ENCODE peak calls at places on chromosome 9, in nine cellular contexts. V is psoas muscle; D is endothelial cell; Z is activated T-cell treated with anti-CD3 and anti-CD28 coated beads, Interleukin-2, amount 50 U/mL, for 1 hour; G is lung microvascular endothelial cell; M is NCI-H1417; L is neuronal stem cell; K is HEK293T; T is ascending aorta. F is an unnamed sample.

GRCh38 chr9:97575673-97576048 is 57.5 kb downstream of the TSTD2 start:
- DNase-seq in V (no peak), D (no peak), Z (no peak), G (no peak), M (no peak), L (no peak), K (no peak), T (no peak), F (no peak)

GRCh38 chr9:33506626-33507370 is 17.3 kb upstream of the ANKRD18B start:
- DNase-seq in V (no peak), D (no peak), Z (no peak), G (peak), M (no peak), L (no peak), K (no peak), T (no peak), F (no peak)

GRCh38 chr9:83620841-83621636 is 1.9 kb upstream of the IDNK start:
- DNase-seq in V (no peak), D (peak), Z (peak), G (peak), M (peak), L (peak), K (peak), T (no peak), F (peak)

GRCh38 chr9:87891754-87892153 is 9.1 kb downstream of the SPATA31E1 start:
- DNase-seq in V (no peak), D (no peak), Z (no peak), G (no peak), M (no peak), L (no peak), K (no peak), T (no peak), F (no peak)

GRCh38 chr9:114156658-114157421 is 1.5 kb downstream of the COL27A1 start:
- DNase-seq in V (peak), D (peak), Z (peak), G (peak), M (peak), L (no peak), K (peak), T (peak), F (peak)

GRCh38 chr9:82490019-82490499 is 501.5 kb downstream of the SPATA31D1 start:
- DNase-seq in V (no peak), D (no peak), Z (no peak), G (peak), M (peak), L (no peak), K (no peak), T (no peak), F (no peak)

GRCh38 chr9:36995927-36996471 is 38.1 kb downstream of the PAX5 start:
- DNase-seq in V (no peak), D (peak), Z (peak), G (peak), M (peak), L (peak), K (peak), T (no peak), F (peak)

GRCh38 chr9:18260527-18260926 is 213.4 kb upstream of the ADAMTSL1 start:
- DNase-seq in V (no peak), D (no peak), Z (no peak), G (no peak), M (peak), L (no peak), K (no peak), T (no peak), F (no peak)

GRCh38 chr9:111178361-111179043 is 140.2 kb upstream of the LPAR1 start:
- DNase-seq in V (no peak), D (no peak), Z (no peak), G (no peak), M (no peak), L (no peak), K (no peak), T (no peak), F (no peak)

GRCh38 chr9:128683340-128684064 is 5.5 kb upstream of the SET start:
- DNase-seq in V (no peak), D (no peak), Z (peak), G (no peak), M (peak), L (peak), K (peak), T (peak), F (peak)

GRCh38 chr9:99162759-99163364 is 57.9 kb downstream of the TGFBR1 start:
- DNase-seq in V (no peak), D (no peak), Z (no peak), G (peak), M (peak), L (no peak), K (peak), T (no peak), F (no peak)

GRCh38 chr9:68964765-68965164 is 49.1 kb downstream of the PRKACG start:
- DNase-seq in V (no peak), D (no peak), Z (no peak), G (no peak), M (no peak), L (no peak), K (no peak), T (no peak), F (no peak)

GRCh38 chr9:125701351-125701750 is 5.7 kb downstream of the MAPKAP1 start:
- DNase-seq in V (no peak), D (no peak), Z (no peak), G (peak), M (no peak), L (no peak), K (no peak), T (no peak), F (no peak)

GRCh38 chr9:83800236-83801033 is 17.1 kb downstream of the GKAP1 start:
- DNase-seq in V (no peak), D (no peak), Z (no peak), G (no peak), M (no peak), L (no peak), K (no peak), T (no peak), F (no peak)

GRCh38 chr9:127700594-127701255 is 6.1 kb upstream of the CFAP157 start:
- DNase-seq in V (no peak), D (no peak), Z (no peak), G (no peak), M (peak), L (no peak), K (no peak), T (no peak), F (no peak)

GRCh38 chr9:84668204-84669007 is 1.1 kb upstream of the NTRK2 start:
- DNase-seq in V (peak), D (peak), Z (no peak), G (peak), M (peak), L (peak), K (peak), T (peak), F (peak)

GRCh38 chr9:133054194-133054890 is 7.4 kb upstream of the CEL start:
- DNase-seq in V (no peak), D (no peak), Z (no peak), G (no peak), M (no peak), L (no peak), K (no peak), T (no peak), F (no peak)

GRCh38 chr9:111874500-111874899 is 22.1 kb upstream of the UGCG start:
- DNase-seq in V (no peak), D (no peak), Z (no peak), G (no peak), M (no peak), L (no peak), K (no peak), T (no peak), F (no peak)

GRCh38 chr9:82091100-82091499 is 102.5 kb downstream of the SPATA31D1 start:
- DNase-seq in V (no peak), D (no peak), Z (no peak), G (no peak), M (no peak), L (no peak), K (no peak), T (no peak), F (no peak)

GRCh38 chr9:113343732-113344231 is 3.7 kb upstream of the WDR31 start:
- DNase-seq in V (peak), D (no peak), Z (no peak), G (peak), M (peak), L (no peak), K (no peak), T (peak), F (no peak)

GRCh38 chr9:120902824-120903608 is 23.6 kb downstream of the TRAF1 start:
- DNase-seq in V (no peak), D (no peak), Z (no peak), G (no peak), M (no peak), L (no peak), K (no peak), T (no peak), F (no peak)

GRCh38 chr9:80127920-80128319 is 556.2 kb downstream of the TLE4 start:
- DNase-seq in V (no peak), D (no peak), Z (no peak), G (no peak), M (no peak), L (no peak), K (no peak), T (no peak), F (no peak)

GRCh38 chr9:21027295-21027694 is 4.1 kb downstream of the HACD4 start:
- DNase-seq in V (no peak), D (no peak), Z (no peak), G (no peak), M (no peak), L (no peak), K (no peak), T (no peak), F (no peak)

GRCh38 chr9:136576269-136576626 is 30.4 kb upstream of the NOTCH1 start:
- DNase-seq in V (no peak), D (no peak), Z (no peak), G (no peak), M (no peak), L (no peak), K (no peak), T (peak), F (no peak)

GRCh38 chr9:92762781-92763708 is 1.6 kb downstream of the BICD2 start:
- DNase-seq in V (no peak), D (no peak), Z (no peak), G (no peak), M (no peak), L (no peak), K (no peak), T (peak), F (no peak)

GRCh38 chr9:124074746-124075145 is 63.2 kb downstream of the LHX2 start:
- DNase-seq in V (no peak), D (no peak), Z (no peak), G (no peak), M (no peak), L (no peak), K (no peak), T (no peak), F (no peak)

GRCh38 chr9:89986190-89986589 is 381.4 kb downstream of the GADD45G start:
- DNase-seq in V (no peak), D (no peak), Z (no peak), G (no peak), M (no peak), L (no peak), K (no peak), T (no peak), F (no peak)

GRCh38 chr9:36063804-36064447 is 27.2 kb downstream of the RECK start:
- DNase-seq in V (no peak), D (no peak), Z (no peak), G (no peak), M (no peak), L (no peak), K (no peak), T (no peak), F (no peak)

GRCh38 chr9:137556069-137556838 is 4.6 kb downstream of the MRPL41 start:
- DNase-seq in V (no peak), D (no peak), Z (no peak), G (no peak), M (no peak), L (no peak), K (no peak), T (no peak), F (no peak)

GRCh38 chr9:127424669-127424986 is 446 bp downstream of the ZNF79 start:
- DNase-seq in V (no peak), D (no peak), Z (no peak), G (no peak), M (no peak), L (no peak), K (no peak), T (no peak), F (no peak)

GRCh38 chr9:69572611-69573010 is 99.6 kb downstream of the APBA1 start:
- DNase-seq in V (no peak), D (no peak), Z (no peak), G (no peak), M (no peak), L (no peak), K (no peak), T (no peak), F (no peak)

GRCh38 chr9:27791311-27791710 is 218.0 kb upstream of the C9orf72 start:
- DNase-seq in V (no peak), D (no peak), Z (no peak), G (no peak), M (no peak), L (no peak), K (no peak), T (no peak), F (no peak)

GRCh38 chr9:80074439-80074838 is 502.7 kb downstream of the TLE4 start:
- DNase-seq in V (no peak), D (no peak), Z (no peak), G (no peak), M (no peak), L (no peak), K (no peak), T (no peak), F (no peak)

GRCh38 chr9:77010527-77010926 is 8.9 kb upstream of the FOXB2 start:
- DNase-seq in V (no peak), D (no peak), Z (no peak), G (no peak), M (peak), L (no peak), K (no peak), T (no peak), F (no peak)

GRCh38 chr9:99634185-99634584 is 187.5 kb upstream of the NR4A3 start:
- DNase-seq in V (no peak), D (no peak), Z (no peak), G (no peak), M (no peak), L (no peak), K (no peak), T (no peak), F (no peak)

GRCh38 chr9:134864821-134865190 is 15.8 kb upstream of the FCN2 start:
- DNase-seq in V (no peak), D (no peak), Z (no peak), G (no peak), M (no peak), L (no peak), K (no peak), T (peak), F (no peak)

GRCh38 chr9:97470076-97470475 is 31.4 kb upstream of the TMOD1 start:
- DNase-seq in V (no peak), D (no peak), Z (no peak), G (peak), M (peak), L (no peak), K (no peak), T (no peak), F (no peak)

GRCh38 chr9:123335227-123335985 is 20.6 kb upstream of the CRB2 start:
- DNase-seq in V (no peak), D (no peak), Z (no peak), G (no peak), M (no peak), L (no peak), K (no peak), T (no peak), F (no peak)

GRCh38 chr9:94802795-94803194 is 76.3 kb downstream of the AOPEP start:
- DNase-seq in V (no peak), D (no peak), Z (no peak), G (no peak), M (no peak), L (no peak), K (no peak), T (no peak), F (no peak)

GRCh38 chr9:38432922-38433510 is 8.8 kb upstream of the IGFBPL1 start:
- DNase-seq in V (no peak), D (peak), Z (no peak), G (peak), M (peak), L (no peak), K (peak), T (peak), F (peak)

F was measured in neural crest cell.